ENCODE peak calls at places on chromosomes 5 and 9, in seven cellular contexts. X is GM23248, L is fibroblast of lung, Q is neural progenitor cell, O is keratinocyte, I is A549, U is K562. A is an unnamed sample.

GRCh38 chr5:36610629-36611028 is 4.2 kb downstream of the SLC1A3 start:
- DNase-seq in X (no peak), Q (no peak), I (no peak), U (no peak), L (no peak), O (no peak), A (no peak)

GRCh38 chr9:126886194-126886830 is 25.9 kb downstream of the ZBTB34 start:
- DNase-seq in O (no peak), U (no peak), X (no peak), I (no peak), L (no peak), Q (no peak), A (no peak)

GRCh38 chr5:125612356-125613149 is 810.7 kb upstream of the GRAMD2B start:
- DNase-seq in U (no peak), O (no peak), I (no peak), X (no peak), L (no peak), Q (no peak), A (no peak)

GRCh38 chr5:139246394-139246793 is 47.1 kb upstream of the MATR3 start:
- DNase-seq in L (no peak), O (peak; percentile 23), Q (no peak), X (peak; percentile 75), U (peak; percentile 52), I (no peak), A (peak; percentile 11)

GRCh38 chr5:180330270-180330648 is 22.9 kb downstream of the GFPT2 start:
- DNase-seq in U (no peak), L (no peak), O (no peak), I (no peak), Q (no peak), X (no peak), A (no peak)

GRCh38 chr5:54518146-54519082 is 855 bp downstream of the SNX18 start:
- DNase-seq in X (peak; percentile 76), O (no peak), U (peak; percentile 53), Q (peak; percentile 80), L (no peak), I (peak; percentile 28), A (peak; percentile 25)

GRCh38 chr9:97046228-97046627 is 7.3 kb upstream of the CTSV start:
- DNase-seq in I (peak; percentile 41), O (peak; percentile 96), U (no peak), Q (no peak), X (peak; percentile 31), L (no peak), A (peak; percentile 99)

GRCh38 chr5:156400542-156400941 is 73.6 kb downstream of the SGCD start:
- DNase-seq in O (no peak), Q (no peak), U (no peak), L (peak; percentile 53), X (no peak), I (no peak), A (no peak)

GRCh38 chr9:128945798-128946501 is 1.5 kb downstream of the DOLK start:
- DNase-seq in U (no peak), L (no peak), Q (no peak), X (no peak), I (no peak), O (no peak), A (no peak)

GRCh38 chr9:77454668-77455067 is 193.5 kb downstream of the GNA14 start:
- DNase-seq in L (peak; percentile 72), O (no peak), X (peak; percentile 35), Q (no peak), I (no peak), U (no peak), A (no peak)

GRCh38 chr9:124297915-124298645 is 40.3 kb downstream of the NEK6 start:
- DNase-seq in O (no peak), U (no peak), Q (no peak), X (no peak), L (no peak), I (no peak), A (no peak)

GRCh38 chr9:124295097-124295794 is 37.5 kb downstream of the NEK6 start:
- DNase-seq in L (no peak), I (no peak), X (no peak), Q (no peak), U (no peak), O (no peak), A (no peak)

GRCh38 chr9:124296094-124296493 is 38.3 kb downstream of the NEK6 start:
- DNase-seq in Q (no peak), I (no peak), O (no peak), U (no peak), L (no peak), X (no peak), A (no peak)

GRCh38 chr9:124297553-124297905 is 39.8 kb downstream of the NEK6 start:
- DNase-seq in O (peak; percentile 84), X (peak; percentile 96), Q (peak; percentile 65), I (peak; percentile 70), L (peak; percentile 92), U (no peak), A (peak; percentile 92)

DNA sequence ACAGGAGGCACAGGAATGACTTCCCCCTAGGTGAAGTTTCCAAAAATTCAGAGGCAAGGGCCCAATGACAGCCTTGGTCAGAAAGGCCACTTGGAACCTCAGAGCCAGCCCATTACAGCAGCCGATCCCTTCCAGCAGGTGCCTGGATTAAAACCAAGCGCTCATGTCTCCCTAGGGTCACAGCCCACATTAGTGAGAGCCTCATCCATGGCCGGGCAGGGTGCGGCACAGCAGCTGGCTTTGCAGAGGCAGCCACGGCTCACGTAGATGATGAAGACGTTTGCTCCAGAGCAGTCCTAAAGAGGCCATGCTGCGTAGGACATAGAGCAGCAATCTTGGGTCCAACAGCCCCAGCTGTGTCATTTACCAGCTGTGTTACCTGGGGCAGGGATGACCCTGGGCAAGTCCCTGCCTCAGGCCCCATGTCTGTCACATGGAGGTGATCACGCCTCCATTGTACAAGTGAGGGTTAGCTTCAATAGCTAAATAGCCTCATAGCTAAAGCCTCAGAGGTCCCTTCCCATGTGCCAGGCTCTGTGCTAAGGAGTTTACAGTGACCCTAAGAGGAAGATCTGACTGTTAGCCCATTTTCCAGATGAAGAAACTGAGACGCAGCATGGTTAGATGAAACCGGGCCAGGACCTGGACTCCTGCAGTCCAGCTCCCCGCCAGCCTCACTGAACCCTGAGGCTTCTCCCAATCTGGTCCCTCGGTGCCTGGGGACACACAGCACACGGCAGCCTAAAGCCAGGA is 39.2 kb downstream of the NEK6 start:
- DNase-seq in L (no peak), X (no peak), O (no peak), Q (no peak), U (no peak), I (no peak), A (no peak)
- H3K4me2 ChIP-seq in L (peak overlapping the region; percentile 51), X (peak overlapping the region; percentile 59), O (peak overlapping the region; percentile 55), Q (peak overlapping the region; percentile 14), U (no peak overlapping the region), I (peak overlapping the region; percentile 68), A (peak overlapping the region; percentile 42)

DNA sequence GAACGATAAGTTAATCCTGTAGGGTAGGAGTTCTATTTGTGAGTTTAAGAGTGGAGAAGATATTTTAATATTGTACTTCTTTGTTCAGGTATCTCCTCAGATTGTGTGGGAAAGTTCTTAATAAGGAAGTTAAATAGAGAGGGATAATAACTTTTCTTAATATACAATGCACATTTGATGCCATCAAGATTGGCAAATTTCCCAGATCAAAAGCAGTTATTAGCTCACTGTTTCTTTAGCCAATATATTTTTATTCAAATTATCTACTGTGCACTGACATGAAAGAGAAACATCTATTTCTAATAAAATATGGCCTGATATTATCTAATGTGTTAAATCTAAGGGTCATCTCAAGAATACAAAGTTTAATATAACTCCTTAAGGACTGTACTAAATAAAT is 85.0 kb downstream of the SPATA31D1 start:
- DNase-seq in Q (no peak), X (no peak), L (no peak), O (no peak), U (no peak), I (no peak), A (no peak)
- H3K4me2 ChIP-seq in Q (no peak overlapping the region), X (no peak overlapping the region), L (no peak overlapping the region), O (no peak overlapping the region), U (no peak overlapping the region), I (no peak overlapping the region), A (no peak overlapping the region)

GRCh38 chr5:1445895-1446601 is 808 bp upstream of the SLC6A3 start:
- DNase-seq in I (no peak), L (no peak), O (no peak), X (peak; percentile 36), Q (peak; percentile 49), U (no peak), A (no peak)

GRCh38 chr5:1443991-1444360 is 1.3 kb downstream of the SLC6A3 start:
- DNase-seq in Q (no peak), O (no peak), U (no peak), I (no peak), X (no peak), L (no peak), A (no peak)

GRCh38 chr5:1443145-1443543 is 2.1 kb downstream of the SLC6A3 start:
- DNase-seq in X (no peak), I (no peak), Q (no peak), L (no peak), O (no peak), U (no peak), A (peak; percentile 26)

GRCh38 chr5:1445313-1445894 is at the start of gene SLC6A3:
- DNase-seq in U (peak; percentile 80), X (no peak), Q (peak; percentile 93), L (no peak), I (no peak), O (no peak), A (no peak)

GRCh38 chr5:1444361-1445189 is 665 bp downstream of the SLC6A3 start:
- DNase-seq in U (no peak), Q (peak; percentile 42), X (no peak), L (no peak), O (no peak), I (no peak), A (no peak)
- H3K4me2 ChIP-seq in U (no peak overlapping the region), Q (peak overlapping the region; percentile 91), X (no peak overlapping the region), L (no peak overlapping the region), O (no peak overlapping the region), I (peak overlapping the region; percentile 53), A (no peak overlapping the region)

DNA sequence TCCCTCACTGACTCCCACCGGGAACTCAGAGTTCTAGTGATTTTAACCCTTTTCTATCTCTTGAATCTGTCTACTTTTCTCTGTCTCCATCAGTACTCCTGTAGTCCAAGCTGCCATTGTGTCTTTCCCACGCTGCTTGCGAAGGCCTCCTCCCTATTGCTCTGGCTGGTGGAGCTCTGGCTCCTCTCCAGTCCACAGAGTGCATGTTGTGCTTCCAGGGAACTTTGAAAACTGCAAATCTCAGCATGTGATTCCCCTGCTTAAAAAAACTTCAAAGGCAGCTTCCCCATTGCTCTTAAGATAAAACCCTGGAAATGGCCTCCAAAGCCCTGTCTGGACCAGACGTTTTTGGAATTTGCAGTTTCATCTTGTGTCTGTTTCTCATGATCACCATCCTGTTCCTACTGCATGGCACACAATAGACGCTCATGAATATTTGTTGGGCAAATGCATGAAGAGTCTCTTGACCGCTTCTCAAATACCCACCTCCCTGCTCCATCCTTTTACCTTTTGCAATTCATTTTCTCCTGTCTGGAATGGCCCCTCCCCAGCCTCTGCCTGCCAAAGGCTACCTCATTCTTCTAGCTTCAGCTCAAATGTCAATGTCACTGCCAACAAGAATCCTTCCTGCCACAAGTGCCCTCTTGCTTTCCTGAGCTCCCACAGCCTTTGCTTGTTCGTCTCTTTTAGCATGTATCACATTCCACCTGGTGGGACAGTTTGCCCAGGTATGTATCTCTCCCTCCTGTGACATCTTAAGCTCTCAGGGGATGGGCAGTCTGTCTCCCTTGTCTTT is 293.2 kb downstream of the ARHGAP26 start:
- DNase-seq in U (no peak), I (no peak), O (no peak), L (peak; percentile 91), Q (no peak), X (no peak), A (no peak)
- H3K4me2 ChIP-seq in U (no peak overlapping the region), I (peak overlapping the region; percentile 41), O (peak overlapping the region; percentile 56), L (no peak overlapping the region), Q (no peak overlapping the region), X (no peak overlapping the region), A (no peak overlapping the region)

A was measured in PC-9.